ENCODE peak calls at places on chromosomes 11 and 22, in six cellular contexts. One of them, this sample, is unnamed.

GRCh38 chr22:49668402-49668801 is 159.3 kb downstream of the BRD1 start:
- DNase-seq in kidney: peak
- DNase-seq in fibroblast of the aortic adventitia: no peak
- DNase-seq in mucosa of descending colon: no peak
- DNase-seq in psoas muscle: no peak
- DNase-seq in AG10803: no peak
- DNase-seq in this sample: no peak

GRCh38 chr22:29992341-29993275 is 87.7 kb upstream of the HORMAD2 start:
- DNase-seq in kidney: no peak
- DNase-seq in fibroblast of the aortic adventitia: no peak
- DNase-seq in mucosa of descending colon: no peak
- DNase-seq in psoas muscle: no peak
- DNase-seq in AG10803: no peak
- DNase-seq in this sample: no peak

GRCh38 chr22:42964994-42965699 is 49.8 kb downstream of the PACSIN2 start:
- DNase-seq in kidney: no peak
- DNase-seq in fibroblast of the aortic adventitia: no peak
- DNase-seq in mucosa of descending colon: no peak
- DNase-seq in psoas muscle: no peak
- DNase-seq in AG10803: peak
- DNase-seq in this sample: peak

GRCh38 chr11:132627981-132628380 is 904.3 kb downstream of the OPCML start:
- DNase-seq in kidney: no peak
- DNase-seq in fibroblast of the aortic adventitia: no peak
- DNase-seq in mucosa of descending colon: no peak
- DNase-seq in psoas muscle: no peak
- DNase-seq in AG10803: no peak
- DNase-seq in this sample: no peak

GRCh38 chr11:9030601-9031000 is 26.8 kb upstream of the NRIP3 start:
- DNase-seq in kidney: no peak
- DNase-seq in fibroblast of the aortic adventitia: no peak
- DNase-seq in mucosa of descending colon: no peak
- DNase-seq in psoas muscle: no peak
- DNase-seq in AG10803: no peak
- DNase-seq in this sample: no peak

GRCh38 chr11:92046103-92046502 is 178.5 kb upstream of the FAT3 start:
- DNase-seq in kidney: no peak
- DNase-seq in fibroblast of the aortic adventitia: no peak
- DNase-seq in mucosa of descending colon: no peak
- DNase-seq in psoas muscle: no peak
- DNase-seq in AG10803: no peak
- DNase-seq in this sample: no peak

GRCh38 chr11:90468923-90469322 is 246.1 kb upstream of the CHORDC1 start:
- DNase-seq in kidney: no peak
- DNase-seq in fibroblast of the aortic adventitia: no peak
- DNase-seq in mucosa of descending colon: no peak
- DNase-seq in psoas muscle: no peak
- DNase-seq in AG10803: no peak
- DNase-seq in this sample: no peak

GRCh38 chr11:112554586-112554985 is 293.9 kb upstream of the PLET1 start:
- DNase-seq in kidney: no peak
- DNase-seq in fibroblast of the aortic adventitia: no peak
- DNase-seq in mucosa of descending colon: no peak
- DNase-seq in psoas muscle: no peak
- DNase-seq in AG10803: no peak
- DNase-seq in this sample: no peak

GRCh38 chr11:9138133-9138453 is 46.7 kb upstream of the SCUBE2 start:
- DNase-seq in kidney: no peak
- DNase-seq in fibroblast of the aortic adventitia: no peak
- DNase-seq in mucosa of descending colon: no peak
- DNase-seq in psoas muscle: no peak
- DNase-seq in AG10803: no peak
- DNase-seq in this sample: no peak

GRCh38 chr11:105613183-105613582 is 3.3 kb downstream of the GRIA4 start:
- DNase-seq in kidney: no peak
- DNase-seq in fibroblast of the aortic adventitia: no peak
- DNase-seq in mucosa of descending colon: no peak
- DNase-seq in psoas muscle: no peak
- DNase-seq in AG10803: no peak
- DNase-seq in this sample: no peak

GRCh38 chr11:72227316-72228228 is 3.0 kb downstream of the INPPL1 start:
- DNase-seq in kidney: peak
- DNase-seq in fibroblast of the aortic adventitia: no peak
- DNase-seq in mucosa of descending colon: no peak
- DNase-seq in psoas muscle: no peak
- DNase-seq in AG10803: peak
- DNase-seq in this sample: peak

GRCh38 chr11:102263604-102264003 is 53.7 kb upstream of the BIRC3 start:
- DNase-seq in kidney: no peak
- DNase-seq in fibroblast of the aortic adventitia: no peak
- DNase-seq in mucosa of descending colon: no peak
- DNase-seq in psoas muscle: no peak
- DNase-seq in AG10803: no peak
- DNase-seq in this sample: no peak

GRCh38 chr11:99371257-99371656 is 350.5 kb downstream of the CNTN5 start:
- DNase-seq in kidney: no peak
- DNase-seq in fibroblast of the aortic adventitia: no peak
- DNase-seq in mucosa of descending colon: no peak
- DNase-seq in psoas muscle: no peak
- DNase-seq in AG10803: no peak
- DNase-seq in this sample: peak

GRCh38 chr11:132296946-132297610 is 926.7 kb downstream of the NTM start:
- DNase-seq in kidney: no peak
- DNase-seq in fibroblast of the aortic adventitia: no peak
- DNase-seq in mucosa of descending colon: no peak
- DNase-seq in psoas muscle: no peak
- DNase-seq in AG10803: no peak
- DNase-seq in this sample: no peak

GRCh38 chr22:26476705-26477340 is 6.8 kb downstream of the HPS4 start:
- DNase-seq in kidney: no peak
- DNase-seq in fibroblast of the aortic adventitia: peak
- DNase-seq in mucosa of descending colon: no peak
- DNase-seq in psoas muscle: no peak
- DNase-seq in AG10803: peak
- DNase-seq in this sample: no peak

GRCh38 chr11:106218096-106218495 is 140.6 kb downstream of the AASDHPPT start:
- DNase-seq in kidney: no peak
- DNase-seq in fibroblast of the aortic adventitia: no peak
- DNase-seq in mucosa of descending colon: no peak
- DNase-seq in psoas muscle: no peak
- DNase-seq in AG10803: no peak
- DNase-seq in this sample: no peak

GRCh38 chr11:17760102-17761029 is 25.8 kb downstream of the KCNC1 start:
- DNase-seq in kidney: no peak
- DNase-seq in fibroblast of the aortic adventitia: peak
- DNase-seq in mucosa of descending colon: peak
- DNase-seq in psoas muscle: peak
- DNase-seq in AG10803: peak
- DNase-seq in this sample: peak

GRCh38 chr11:27201454-27202302 is 161.1 kb downstream of the BBOX1 start:
- DNase-seq in kidney: peak
- DNase-seq in fibroblast of the aortic adventitia: peak
- DNase-seq in mucosa of descending colon: peak
- DNase-seq in psoas muscle: peak
- DNase-seq in AG10803: peak
- DNase-seq in this sample: peak

DNA sequence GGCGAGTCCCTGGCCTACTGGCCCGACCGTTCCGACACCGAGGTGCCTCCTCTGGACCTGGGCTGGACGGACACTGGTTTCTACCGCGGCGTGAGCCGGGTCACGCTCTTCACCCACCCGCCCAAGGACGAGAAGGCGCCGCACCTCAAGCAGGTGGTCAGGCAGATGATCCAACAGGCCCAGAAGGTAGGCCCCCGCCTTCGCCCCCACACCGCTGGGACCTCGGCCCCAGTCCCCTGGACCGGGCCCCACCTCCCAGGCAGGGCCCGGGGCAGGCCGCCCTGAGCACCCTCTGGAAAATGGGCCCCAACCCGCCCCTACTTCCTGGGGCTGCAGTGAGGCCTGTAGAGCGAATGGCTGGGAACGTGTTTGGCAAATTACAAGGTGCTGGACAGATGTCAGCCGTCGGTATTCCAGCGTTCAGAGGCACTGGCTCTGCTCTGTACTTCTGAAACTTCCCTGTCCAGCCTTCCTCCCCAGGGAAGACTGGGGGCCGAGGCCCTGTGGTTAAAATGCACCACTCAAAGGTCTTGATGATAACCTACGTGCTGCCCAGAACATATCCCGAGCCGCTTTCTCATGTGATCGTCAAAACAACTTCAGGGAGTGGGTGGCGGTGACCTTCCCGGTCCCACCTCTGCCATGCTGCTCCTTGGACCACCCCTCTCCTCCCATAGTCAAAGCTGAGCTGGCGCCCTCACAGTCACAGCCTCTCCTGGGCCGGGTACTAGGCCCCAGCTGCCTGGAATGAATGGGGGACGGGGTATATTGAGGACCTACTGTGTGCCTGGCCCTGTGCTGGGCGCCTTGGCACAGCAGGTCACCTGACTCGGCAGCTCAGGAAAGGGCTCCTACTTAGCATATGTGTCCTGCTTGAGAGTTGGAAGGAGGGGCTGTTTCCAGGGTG is 845 bp downstream of the FAM83F start:
- DNase-seq in kidney: peak
- DNase-seq in fibroblast of the aortic adventitia: no peak
- DNase-seq in mucosa of descending colon: peak
- DNase-seq in psoas muscle: no peak
- DNase-seq in AG10803: no peak
- DNase-seq in this sample: no peak
- H3K4me3 ChIP-seq in kidney: peak
- H3K4me3 ChIP-seq in fibroblast of the aortic adventitia: no peak
- H3K4me3 ChIP-seq in mucosa of descending colon: peak
- H3K4me3 ChIP-seq in psoas muscle: peak
- H3K4me3 ChIP-seq in AG10803: no peak
- H3K4me3 ChIP-seq in this sample: no peak

DNA sequence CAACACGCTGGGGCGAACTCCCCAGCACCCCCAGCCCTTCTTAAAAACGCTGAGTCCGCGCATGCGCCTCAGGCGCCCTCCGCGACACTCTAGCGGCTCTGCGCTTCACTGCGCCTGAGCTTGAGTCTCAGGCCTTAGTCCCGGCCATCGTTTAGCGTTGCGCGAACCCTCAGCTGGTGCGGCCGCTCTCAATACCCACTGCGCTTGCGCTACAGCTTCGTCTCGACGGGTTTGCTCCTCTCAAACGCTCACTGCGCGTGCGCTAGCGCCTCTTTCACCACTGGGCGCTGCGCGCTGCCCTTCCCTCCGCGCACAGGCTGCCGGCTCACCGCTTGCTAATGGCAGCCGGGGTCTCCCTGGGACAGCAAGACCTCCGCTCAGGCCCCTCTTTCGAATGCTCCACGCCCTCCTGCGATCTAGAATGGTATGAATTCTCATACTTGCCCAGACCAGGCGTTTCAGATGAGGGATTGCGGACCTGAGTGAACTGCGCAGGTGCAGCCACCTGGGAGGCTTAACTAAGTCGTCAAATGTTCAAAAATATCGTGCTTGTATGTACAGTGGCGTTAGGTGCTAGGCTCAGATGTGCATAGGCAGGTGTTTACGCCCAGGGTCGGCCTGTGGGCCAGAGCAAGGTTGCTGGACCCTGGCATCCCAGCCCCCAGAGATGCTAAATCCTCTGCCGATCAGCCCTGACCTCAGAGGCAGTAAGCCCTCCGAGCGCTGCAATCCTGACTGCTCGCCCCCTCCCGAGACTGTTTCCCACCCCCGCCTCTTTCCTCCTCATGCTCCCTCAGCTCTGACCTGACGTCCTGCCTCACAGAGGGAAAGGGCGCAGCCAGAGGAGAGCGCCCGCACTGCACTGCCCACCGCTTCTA is at the start of gene SLC2A11:
- DNase-seq in kidney: peak
- DNase-seq in fibroblast of the aortic adventitia: peak
- DNase-seq in mucosa of descending colon: peak
- DNase-seq in psoas muscle: peak
- DNase-seq in AG10803: peak
- DNase-seq in this sample: peak
- TF ChIP-seq CTCF in kidney: peak
- TF ChIP-seq CTCF in fibroblast of the aortic adventitia: peak
- TF ChIP-seq CTCF in mucosa of descending colon: peak
- TF ChIP-seq CTCF in psoas muscle: no peak
- TF ChIP-seq CTCF in AG10803: peak
- TF ChIP-seq CTCF in this sample: peak

GRCh38 chr11:129436573-129436972 is 60.9 kb downstream of the BARX2 start:
- DNase-seq in kidney: no peak
- DNase-seq in fibroblast of the aortic adventitia: no peak
- DNase-seq in mucosa of descending colon: no peak
- DNase-seq in psoas muscle: no peak
- DNase-seq in AG10803: no peak
- DNase-seq in this sample: no peak

GRCh38 chr11:129434641-129435498 is 59.2 kb downstream of the BARX2 start:
- DNase-seq in kidney: no peak
- DNase-seq in fibroblast of the aortic adventitia: no peak
- DNase-seq in mucosa of descending colon: no peak
- DNase-seq in psoas muscle: no peak
- DNase-seq in AG10803: no peak
- DNase-seq in this sample: no peak

GRCh38 chr11:129440028-129440630 is 64.5 kb downstream of the BARX2 start:
- DNase-seq in kidney: peak
- DNase-seq in fibroblast of the aortic adventitia: no peak
- DNase-seq in mucosa of descending colon: no peak
- DNase-seq in psoas muscle: no peak
- DNase-seq in AG10803: no peak
- DNase-seq in this sample: no peak

DNA sequence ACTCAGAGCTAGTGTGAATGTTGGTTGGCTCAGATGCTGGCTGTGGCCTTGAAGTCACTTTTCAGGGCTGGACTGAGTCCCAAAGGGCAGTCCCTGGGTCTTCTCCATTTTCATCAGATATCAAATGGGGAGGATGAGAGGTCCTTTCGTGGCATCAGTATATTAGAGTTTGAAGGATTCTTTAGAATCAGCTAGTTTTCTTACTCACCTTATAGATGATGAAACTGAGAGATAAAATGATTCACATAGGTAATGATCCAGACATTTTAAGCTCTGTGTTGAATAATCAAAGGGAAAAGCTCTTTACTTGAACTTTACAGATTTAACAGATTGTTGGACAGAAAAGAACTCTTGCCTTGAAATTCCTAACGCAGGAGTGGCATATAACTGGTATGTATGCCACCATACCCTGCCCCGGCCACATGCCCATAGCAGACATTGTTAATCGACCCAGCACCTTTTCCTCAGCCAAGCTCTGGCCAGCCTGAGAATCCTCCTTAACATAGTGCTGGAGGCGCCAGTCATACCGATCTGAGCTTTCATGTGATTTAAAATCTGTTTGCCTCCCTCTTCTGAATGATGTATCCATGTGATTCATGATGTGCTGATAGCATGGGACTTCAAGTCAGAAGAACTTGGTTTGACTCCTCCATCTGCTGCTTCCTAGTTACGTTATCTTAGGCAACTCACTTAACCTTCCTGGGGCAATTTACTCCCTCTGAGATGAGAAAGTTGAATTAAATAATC is 60.0 kb downstream of the BARX2 start:
- DNase-seq in kidney: no peak
- DNase-seq in fibroblast of the aortic adventitia: no peak
- DNase-seq in mucosa of descending colon: no peak
- DNase-seq in psoas muscle: no peak
- DNase-seq in AG10803: no peak
- DNase-seq in this sample: no peak
- H3K4me3 ChIP-seq in kidney: no peak
- H3K4me3 ChIP-seq in fibroblast of the aortic adventitia: no peak
- H3K4me3 ChIP-seq in mucosa of descending colon: no peak
- H3K4me3 ChIP-seq in psoas muscle: no peak
- H3K4me3 ChIP-seq in AG10803: no peak
- H3K4me3 ChIP-seq in this sample: no peak

GRCh38 chr11:33970984-33971466 is 79.1 kb upstream of the LMO2 start:
- DNase-seq in kidney: no peak
- DNase-seq in fibroblast of the aortic adventitia: peak
- DNase-seq in mucosa of descending colon: peak
- DNase-seq in psoas muscle: peak
- DNase-seq in AG10803: peak
- DNase-seq in this sample: peak
- TF ChIP-seq CTCF in kidney: peak
- TF ChIP-seq CTCF in fibroblast of the aortic adventitia: peak
- TF ChIP-seq CTCF in mucosa of descending colon: peak
- TF ChIP-seq CTCF in psoas muscle: peak
- TF ChIP-seq CTCF in AG10803: peak
- TF ChIP-seq CTCF in this sample: peak

This sample was measured in fibroblast of mammary gland.